ENCODE peak calls at places on chromosomes 12 and 14, in four cellular contexts. One of them, this sample, is unnamed.

GRCh38 chr12:121132601-121133481 is at the start of gene P2RX7:
- DNase-seq in GM12878: peak
- DNase-seq in H1: peak
- DNase-seq in SK-N-SH: peak
- DNase-seq in this sample: peak

GRCh38 chr12:19138551-19139344 is 9.2 kb downstream of the PLEKHA5 start:
- DNase-seq in H1: no peak
- DNase-seq in GM12878: no peak
- DNase-seq in SK-N-SH: no peak
- DNase-seq in this sample: no peak

GRCh38 chr12:2582631-2583616 is 211.8 kb upstream of the FKBP4 start:
- DNase-seq in GM12878: no peak
- DNase-seq in H1: peak
- DNase-seq in SK-N-SH: peak
- DNase-seq in this sample: peak

GRCh38 chr14:54446201-54446693 is 5.1 kb upstream of the CNIH1 start:
- DNase-seq in SK-N-SH: no peak
- DNase-seq in H1: no peak
- DNase-seq in GM12878: no peak
- DNase-seq in this sample: peak

GRCh38 chr14:89767861-89768268 is 186.7 kb downstream of the EFCAB11 start:
- DNase-seq in H1: no peak
- DNase-seq in GM12878: peak
- DNase-seq in SK-N-SH: peak
- DNase-seq in this sample: peak

GRCh38 chr14:96203635-96204034 is 1.0 kb upstream of the BDKRB2 start:
- DNase-seq in SK-N-SH: no peak
- DNase-seq in GM12878: no peak
- DNase-seq in H1: no peak
- DNase-seq in this sample: no peak

GRCh38 chr12:32400114-32400672 is 835 bp downstream of the FGD4 start:
- DNase-seq in H1: peak
- DNase-seq in SK-N-SH: peak
- DNase-seq in GM12878: no peak
- DNase-seq in this sample: no peak

GRCh38 chr12:17511369-17511768 is 578.6 kb downstream of the RERGL start:
- DNase-seq in SK-N-SH: no peak
- DNase-seq in H1: no peak
- DNase-seq in GM12878: no peak
- DNase-seq in this sample: no peak

GRCh38 chr12:103768467-103769123 is 72.4 kb downstream of the NT5DC3 start:
- DNase-seq in SK-N-SH: no peak
- DNase-seq in GM12878: no peak
- DNase-seq in H1: no peak
- DNase-seq in this sample: no peak

GRCh38 chr14:69625299-69626131 is 14.1 kb downstream of the SUSD6 start:
- DNase-seq in SK-N-SH: no peak
- DNase-seq in GM12878: peak
- DNase-seq in H1: no peak
- DNase-seq in this sample: no peak

GRCh38 chr12:106866426-106867080 is 89.2 kb upstream of the TMEM263 start:
- DNase-seq in H1: no peak
- DNase-seq in SK-N-SH: no peak
- DNase-seq in GM12878: no peak
- DNase-seq in this sample: no peak
- TF ChIP-seq NRF1 in H1: no peak
- TF ChIP-seq NRF1 in SK-N-SH: no peak
- TF ChIP-seq NRF1 in GM12878: no peak
- TF ChIP-seq NRF1 in this sample: no peak

GRCh38 chr14:65849096-65849495 is 436.6 kb downstream of the FUT8 start:
- DNase-seq in H1: no peak
- DNase-seq in GM12878: no peak
- DNase-seq in SK-N-SH: no peak
- DNase-seq in this sample: no peak

GRCh38 chr14:65847065-65847847 is 434.7 kb downstream of the FUT8 start:
- DNase-seq in SK-N-SH: no peak
- DNase-seq in H1: no peak
- DNase-seq in GM12878: peak
- DNase-seq in this sample: no peak

GRCh38 chr14:65850429-65851145 is 438.1 kb downstream of the FUT8 start:
- DNase-seq in H1: no peak
- DNase-seq in GM12878: no peak
- DNase-seq in SK-N-SH: peak
- DNase-seq in this sample: no peak

GRCh38 chr14:65846469-65846868 is 433.9 kb downstream of the FUT8 start:
- DNase-seq in SK-N-SH: peak
- DNase-seq in H1: no peak
- DNase-seq in GM12878: no peak
- DNase-seq in this sample: no peak

GRCh38 chr14:65849558-65849957 is 437.0 kb downstream of the FUT8 start:
- DNase-seq in SK-N-SH: no peak
- DNase-seq in GM12878: no peak
- DNase-seq in H1: no peak
- DNase-seq in this sample: no peak
- TF ChIP-seq NRF1 in SK-N-SH: no peak
- TF ChIP-seq NRF1 in GM12878: no peak
- TF ChIP-seq NRF1 in H1: no peak
- TF ChIP-seq NRF1 in this sample: no peak

DNA sequence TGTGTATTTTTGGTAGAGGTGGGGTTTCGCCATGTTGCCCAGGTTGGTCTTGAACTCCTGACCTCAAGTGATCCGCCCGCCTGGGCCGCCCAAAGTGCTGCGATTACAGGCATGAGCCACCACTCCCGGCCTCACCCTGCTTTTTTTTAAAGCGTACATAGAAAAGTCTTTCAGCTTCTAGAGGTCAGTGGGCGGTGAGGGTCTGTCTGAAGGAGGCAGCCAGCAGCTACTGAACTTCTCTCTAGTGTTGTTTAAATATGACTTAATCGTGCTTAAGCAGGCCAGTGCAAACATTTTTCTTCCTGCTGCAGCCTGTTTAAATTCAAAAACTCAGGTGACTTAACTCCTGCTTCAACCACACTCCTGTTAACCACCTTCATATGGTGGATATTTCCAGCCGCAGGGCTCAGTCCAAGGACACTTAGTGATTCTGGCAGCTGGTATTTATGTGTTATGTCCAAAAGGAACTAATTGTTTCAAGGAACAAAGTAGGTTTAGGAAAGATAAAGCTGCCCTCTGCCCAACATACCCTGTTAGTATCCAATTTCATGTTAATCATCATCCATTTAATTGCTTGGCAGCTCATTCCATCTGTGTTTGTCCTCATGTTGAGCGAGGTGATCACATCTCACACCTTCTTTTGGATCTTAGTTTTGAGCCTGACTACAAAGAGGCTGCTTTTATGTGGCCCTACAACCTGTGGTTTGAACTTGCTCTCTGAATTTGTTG is 2.0 kb downstream of the PRKAB1 start:
- DNase-seq in H1: no peak
- DNase-seq in SK-N-SH: no peak
- DNase-seq in GM12878: no peak
- DNase-seq in this sample: no peak
- TF ChIP-seq NRF1 in H1: no peak
- TF ChIP-seq NRF1 in SK-N-SH: no peak
- TF ChIP-seq NRF1 in GM12878: no peak
- TF ChIP-seq NRF1 in this sample: no peak

GRCh38 chr12:75725505-75726120 is 214.2 kb upstream of the KRR1 start:
- DNase-seq in GM12878: no peak
- DNase-seq in H1: no peak
- DNase-seq in SK-N-SH: no peak
- DNase-seq in this sample: peak
- TF ChIP-seq NRF1 in GM12878: no peak
- TF ChIP-seq NRF1 in H1: no peak
- TF ChIP-seq NRF1 in SK-N-SH: no peak
- TF ChIP-seq NRF1 in this sample: no peak

GRCh38 chr14:34569750-34570149 is 30.2 kb upstream of the EAPP start:
- DNase-seq in GM12878: no peak
- DNase-seq in H1: no peak
- DNase-seq in SK-N-SH: no peak
- DNase-seq in this sample: no peak
- TF ChIP-seq NRF1 in GM12878: no peak
- TF ChIP-seq NRF1 in H1: no peak
- TF ChIP-seq NRF1 in SK-N-SH: no peak
- TF ChIP-seq NRF1 in this sample: no peak

DNA sequence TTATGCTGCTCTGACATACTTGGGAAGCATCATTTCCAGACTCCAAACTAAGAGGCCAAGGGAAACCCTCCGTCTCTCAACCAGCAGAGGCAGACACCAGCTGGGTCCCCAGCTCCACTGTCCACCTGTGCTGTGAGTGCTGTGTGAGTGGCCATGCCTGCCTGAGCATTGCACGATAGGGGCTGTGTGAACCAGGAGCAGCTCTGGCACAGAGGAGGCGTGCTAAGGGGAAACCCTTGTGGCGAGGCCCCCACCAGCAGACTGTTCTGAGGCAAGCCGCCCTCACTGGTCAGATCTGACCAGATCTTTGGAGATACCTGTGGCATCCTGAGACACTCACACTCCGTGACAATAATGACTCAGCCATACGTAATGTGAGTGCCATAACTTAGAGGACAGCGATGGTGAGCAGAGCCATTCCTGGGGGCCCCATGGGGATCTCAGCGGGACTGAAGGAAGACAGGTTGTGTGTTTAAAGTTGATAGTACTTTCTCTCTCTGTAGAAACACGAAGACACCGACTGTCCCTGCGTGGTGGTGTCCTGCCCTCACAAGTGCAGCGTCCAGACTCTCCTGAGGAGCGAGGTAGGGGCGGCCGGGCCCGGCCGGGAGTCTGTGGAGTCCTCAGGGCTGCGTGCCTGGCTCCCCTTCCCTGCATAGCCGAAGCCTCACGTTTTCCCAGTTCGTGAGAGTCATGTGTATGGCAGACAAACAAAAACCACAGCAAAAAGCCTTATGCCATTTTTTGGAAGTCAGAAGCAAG is 36.6 kb upstream of the AMN start:
- DNase-seq in SK-N-SH: no peak
- DNase-seq in GM12878: no peak
- DNase-seq in H1: no peak
- DNase-seq in this sample: no peak
- TF ChIP-seq NRF1 in SK-N-SH: no peak
- TF ChIP-seq NRF1 in GM12878: no peak
- TF ChIP-seq NRF1 in H1: no peak
- TF ChIP-seq NRF1 in this sample: no peak

GRCh38 chr14:20986811-20987210 is 3.0 kb upstream of the METTL17 start:
- DNase-seq in GM12878: no peak
- DNase-seq in SK-N-SH: no peak
- DNase-seq in H1: no peak
- DNase-seq in this sample: peak
- TF ChIP-seq NRF1 in GM12878: no peak
- TF ChIP-seq NRF1 in SK-N-SH: no peak
- TF ChIP-seq NRF1 in H1: no peak
- TF ChIP-seq NRF1 in this sample: no peak

DNA sequence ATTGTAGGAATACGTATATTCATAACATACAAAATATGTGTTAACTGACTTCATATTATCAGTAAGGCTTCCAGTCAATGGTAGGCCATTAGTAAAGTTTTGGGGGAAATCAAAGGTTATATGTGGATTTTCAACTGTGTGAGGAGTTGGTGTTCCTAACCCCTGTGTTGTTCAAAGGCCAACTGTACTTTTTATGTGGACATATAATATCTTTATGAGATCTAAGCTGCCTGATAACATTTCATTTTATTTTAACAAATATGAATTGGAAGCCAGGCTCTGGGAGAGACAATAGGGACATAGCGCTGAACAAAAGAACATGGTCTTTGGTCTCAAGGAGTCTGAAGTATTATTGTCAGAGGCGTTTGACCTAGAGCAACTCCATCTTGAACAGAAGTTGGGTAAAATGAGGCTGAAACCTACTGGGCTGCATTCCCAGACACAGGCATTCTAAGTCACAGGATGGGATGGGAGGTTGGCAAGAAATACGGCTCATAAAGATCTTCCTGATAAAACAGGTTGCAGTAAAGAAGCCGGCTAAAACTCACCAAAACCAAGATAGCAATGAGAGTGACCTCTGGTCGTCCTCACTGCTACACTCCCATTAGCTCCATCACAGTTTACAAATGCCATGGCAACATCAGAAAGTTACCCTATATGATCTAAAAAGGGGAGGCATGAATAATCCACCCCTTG is 147.2 kb downstream of the KSR2 start:
- DNase-seq in H1: no peak
- DNase-seq in GM12878: no peak
- DNase-seq in SK-N-SH: no peak
- DNase-seq in this sample: no peak
- TF ChIP-seq NRF1 in H1: no peak
- TF ChIP-seq NRF1 in GM12878: no peak
- TF ChIP-seq NRF1 in SK-N-SH: no peak
- TF ChIP-seq NRF1 in this sample: no peak

GRCh38 chr14:73741876-73742519 is 27.8 kb upstream of the PNMA1 start:
- DNase-seq in H1: no peak
- DNase-seq in GM12878: no peak
- DNase-seq in SK-N-SH: peak
- DNase-seq in this sample: peak
- TF ChIP-seq NRF1 in H1: no peak
- TF ChIP-seq NRF1 in GM12878: no peak
- TF ChIP-seq NRF1 in SK-N-SH: no peak
- TF ChIP-seq NRF1 in this sample: no peak